ENCODE peak calls at places on chromosomes 7 and 10, in eight cellular contexts. C, O, Z, U, Y, H, I and D are unnamed samples.

GRCh38 chr7:131431289-131431688 is 103.6 kb downstream of the MKLN1 start:
- DNase-seq in Y (no peak), C (peak), I (peak), Z (no peak), O (no peak), U (no peak), H (no peak), D (peak)

GRCh38 chr7:139842414-139843210 is 13.5 kb downstream of the TBXAS1 start:
- DNase-seq in I (peak), H (no peak), Y (no peak), U (no peak), Z (peak), O (no peak), C (peak), D (peak)

GRCh38 chr10:63707254-63707910 is 186.2 kb downstream of the REEP3 start:
- DNase-seq in H (no peak), U (no peak), Y (no peak), Z (peak), O (no peak), I (peak), C (peak), D (peak)

GRCh38 chr10:120641695-120642094 is 184.7 kb downstream of the PLPP4 start:
- DNase-seq in O (no peak), U (no peak), C (no peak), H (no peak), I (no peak), Y (no peak), Z (no peak), D (no peak)

GRCh38 chr7:159139639-159140038 is 5.0 kb downstream of the VIPR2 start:
- DNase-seq in Y (no peak), Z (no peak), O (no peak), I (no peak), H (no peak), C (no peak), U (no peak), D (no peak)

GRCh38 chr7:44985900-44986217 is 7.0 kb upstream of the MYO1G start:
- DNase-seq in U (no peak), I (no peak), O (no peak), Y (no peak), C (no peak), Z (no peak), H (no peak), D (no peak)

GRCh38 chr10:35438718-35439117 is 102.4 kb downstream of the CCNY start:
- DNase-seq in H (no peak), Y (no peak), U (no peak), O (no peak), Z (no peak), C (no peak), I (no peak), D (no peak)

GRCh38 chr10:113992601-113993011 is 51.1 kb upstream of the ADRB1 start:
- DNase-seq in Z (no peak), I (no peak), O (no peak), C (no peak), H (no peak), U (no peak), Y (no peak), D (peak)

GRCh38 chr7:40972426-40972825 is 730.5 kb downstream of the INHBA start:
- DNase-seq in C (no peak), Y (no peak), Z (no peak), O (no peak), H (no peak), U (no peak), I (no peak), D (no peak)

GRCh38 chr10:62284221-62284620 is 15.6 kb upstream of the RTKN2 start:
- DNase-seq in U (no peak), I (no peak), O (no peak), Y (no peak), Z (no peak), H (no peak), C (no peak), D (no peak)

GRCh38 chr7:119320316-119320715 is 952.7 kb upstream of the KCND2 start:
- DNase-seq in H (no peak), I (peak), Y (no peak), C (no peak), O (no peak), U (no peak), Z (no peak), D (peak)
- TF ChIP-seq CTCF in H (no peak), I (no peak), Y (no peak), C (no peak), O (no peak), U (no peak), Z (no peak), D (no peak)

GRCh38 chr10:43322321-43322720 is 49.1 kb upstream of the FXYD4 start:
- DNase-seq in U (no peak), C (no peak), O (no peak), I (peak), Y (no peak), Z (no peak), H (no peak), D (no peak)
- TF ChIP-seq CTCF in U (no peak), C (no peak), O (no peak), I (no peak), Y (no peak), Z (no peak), H (no peak), D (no peak)

GRCh38 chr7:52154382-52154781 is 837.8 kb upstream of the COBL start:
- DNase-seq in Z (no peak), H (no peak), O (no peak), Y (no peak), I (no peak), U (no peak), C (no peak), D (peak)
- TF ChIP-seq CTCF in Z (no peak), H (peak), O (peak), Y (peak), I (no peak), U (no peak), C (peak), D (peak)

GRCh38 chr7:27241189-27242045 is 1.2 kb upstream of the EVX1 start:
- DNase-seq in Y (peak), C (no peak), Z (no peak), U (no peak), H (no peak), O (peak), I (no peak), D (no peak)
- TF ChIP-seq CTCF in Y (no peak), C (no peak), Z (no peak), U (no peak), H (no peak), O (no peak), I (no peak), D (no peak)

DNA sequence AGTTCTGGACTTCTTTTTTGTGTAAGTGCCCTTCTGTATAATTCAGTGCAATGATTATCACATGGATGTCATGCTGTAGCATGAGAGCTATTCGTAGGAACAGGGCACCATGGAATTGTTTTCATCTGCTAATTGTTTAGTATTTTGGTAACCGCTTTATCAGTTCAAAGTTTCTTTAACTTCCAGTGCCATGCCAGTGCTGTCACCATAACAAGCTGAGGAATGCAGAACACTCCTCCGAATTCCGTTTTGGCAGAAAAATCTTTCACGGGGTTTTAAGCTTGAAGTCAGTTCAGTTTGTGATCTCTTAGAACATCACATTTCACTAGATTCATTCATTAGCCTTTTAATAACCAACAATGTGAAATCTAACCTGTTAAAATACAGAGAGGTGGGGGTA is 117.2 kb upstream of the SEMA3C start:
- DNase-seq in O (no peak), Y (no peak), H (no peak), Z (no peak), U (no peak), I (no peak), C (peak), D (no peak)
- TF ChIP-seq CTCF in O (no peak), Y (no peak), H (no peak), Z (no peak), U (no peak), I (no peak), C (no peak), D (no peak)

GRCh38 chr10:84370268-84370667 is 41.9 kb downstream of the CCSER2 start:
- DNase-seq in I (peak), C (peak), U (no peak), Z (no peak), O (no peak), Y (no peak), H (no peak), D (no peak)

GRCh38 chr10:84375881-84376280 is 47.5 kb downstream of the CCSER2 start:
- DNase-seq in Y (no peak), U (no peak), Z (no peak), C (no peak), H (no peak), O (no peak), I (no peak), D (no peak)

GRCh38 chr10:84373000-84373399 is 44.6 kb downstream of the CCSER2 start:
- DNase-seq in Y (no peak), H (no peak), U (no peak), Z (no peak), C (no peak), I (no peak), O (no peak), D (no peak)

GRCh38 chr10:84371944-84372343 is 43.6 kb downstream of the CCSER2 start:
- DNase-seq in Y (no peak), Z (no peak), U (no peak), H (no peak), O (no peak), I (no peak), C (no peak), D (no peak)

DNA sequence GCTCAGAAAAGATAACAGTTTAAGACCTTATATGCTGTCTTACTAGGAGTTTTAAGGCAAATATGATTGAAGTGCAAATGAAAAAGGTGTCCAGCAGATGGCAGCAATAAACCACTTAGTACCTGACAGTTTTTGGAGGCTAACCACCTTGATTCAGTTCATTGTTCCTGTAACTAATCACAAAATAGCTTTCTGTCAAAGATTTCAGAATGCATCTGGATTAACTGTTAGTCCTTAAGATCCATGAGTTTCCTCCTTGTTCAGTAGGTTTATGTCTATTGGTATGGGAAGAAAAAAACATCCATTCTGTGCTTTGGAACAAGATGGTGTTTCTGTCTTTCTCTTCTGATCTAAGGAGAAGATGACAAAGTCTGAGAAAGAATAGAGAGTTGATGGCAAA is 46.6 kb downstream of the CCSER2 start:
- DNase-seq in O (peak), Z (peak), U (peak), C (peak), I (peak), Y (peak), H (no peak), D (peak)
- TF ChIP-seq CTCF in O (peak), Z (peak), U (peak), C (peak), I (peak), Y (peak), H (peak), D (peak)